ENCODE peak calls at places on chromosomes 7 and 10, in seven cellular contexts. O is breast epithelium, S is endothelial cell of umbilical vein, M is transverse colon, R is stomach, A is Panc1, P is HCT116. F is an unnamed sample.

GRCh38 chr10:115854740-115855435 is 418.1 kb downstream of the GFRA1 start:
- DNase-seq in S (no peak), O (no peak), R (no peak), A (no peak), M (no peak), P (no peak), F (no peak)

GRCh38 chr10:4758256-4758655 is 67.8 kb upstream of the AKR1E2 start:
- DNase-seq in R (no peak), P (no peak), O (no peak), S (no peak), A (no peak), M (no peak), F (no peak)

GRCh38 chr10:6729071-6729773 is 149.1 kb upstream of the PRKCQ start:
- DNase-seq in O (no peak), P (no peak), A (no peak), S (peak), R (no peak), M (no peak), F (no peak)

GRCh38 chr7:99386584-99387238 is 12.2 kb downstream of the ARPC1B start:
- DNase-seq in O (no peak), M (no peak), A (no peak), S (peak), R (no peak), P (no peak), F (no peak)

GRCh38 chr7:1886361-1887064 is 216.4 kb downstream of the ELFN1 start:
- DNase-seq in S (no peak), O (no peak), M (no peak), A (no peak), R (no peak), P (no peak), F (peak)

GRCh38 chr10:8049874-8050560 is 4.5 kb upstream of the GATA3 start:
- DNase-seq in O (no peak), A (no peak), S (peak), R (no peak), M (no peak), P (no peak), F (no peak)

GRCh38 chr7:20301311-20301939 is 29.3 kb upstream of the ITGB8 start:
- DNase-seq in A (no peak), M (no peak), P (no peak), S (peak), O (no peak), R (no peak), F (no peak)

GRCh38 chr10:43679509-43679908 is 30.8 kb upstream of the ZNF32 start:
- DNase-seq in A (no peak), O (peak), M (peak), R (peak), S (no peak), P (no peak), F (peak)

GRCh38 chr7:24024689-24025088 is 259.3 kb upstream of the NPY start:
- DNase-seq in A (no peak), M (no peak), O (no peak), S (no peak), R (no peak), P (no peak), F (no peak)

GRCh38 chr10:62454696-62455451 is 80.7 kb downstream of the ZNF365 start:
- DNase-seq in M (no peak), P (no peak), R (no peak), A (no peak), O (no peak), S (no peak), F (no peak)

GRCh38 chr10:90042075-90042474 is 340.7 kb downstream of the KIF20B start:
- DNase-seq in O (no peak), R (no peak), M (no peak), A (no peak), S (no peak), P (no peak), F (no peak)

GRCh38 chr7:54932818-54933543 is 85.8 kb upstream of the EGFR start:
- DNase-seq in S (peak), A (no peak), P (peak), M (peak), R (peak), O (peak), F (peak)

GRCh38 chr7:155589001-155589980 is 42.9 kb upstream of the CNPY1 start:
- DNase-seq in A (no peak), O (no peak), M (no peak), S (no peak), R (no peak), P (no peak), F (no peak)

GRCh38 chr7:81297317-81297716 is 378.5 kb upstream of the SEMA3C start:
- DNase-seq in O (no peak), P (no peak), R (no peak), A (no peak), M (no peak), S (no peak), F (no peak)

GRCh38 chr7:81487512-81487911 is 282.3 kb downstream of the HGF start:
- DNase-seq in M (no peak), R (no peak), P (no peak), O (no peak), A (no peak), S (no peak), F (no peak)

GRCh38 chr7:127253289-127254162 is 785 bp upstream of the GRM8 start:
- DNase-seq in A (peak), M (peak), O (peak), P (peak), S (peak), R (peak), F (peak)

GRCh38 chr10:24952701-24953349 is 419 bp upstream of the PRTFDC1 start:
- DNase-seq in M (peak), O (no peak), A (no peak), S (peak), R (peak), P (no peak), F (peak)
- TF ChIP-seq CTCF in M (no peak), O (no peak), A (peak), S (peak), R (peak), P (no peak), F (no peak)

GRCh38 chr10:71729023-71729649 is 9.6 kb upstream of the C10orf105 start:
- DNase-seq in A (no peak), P (no peak), R (peak), O (peak), S (no peak), M (peak), F (peak)
- H3K27ac ChIP-seq in A (no peak), P (no peak), R (peak), O (peak), S (no peak), M (peak), F (no peak)

DNA sequence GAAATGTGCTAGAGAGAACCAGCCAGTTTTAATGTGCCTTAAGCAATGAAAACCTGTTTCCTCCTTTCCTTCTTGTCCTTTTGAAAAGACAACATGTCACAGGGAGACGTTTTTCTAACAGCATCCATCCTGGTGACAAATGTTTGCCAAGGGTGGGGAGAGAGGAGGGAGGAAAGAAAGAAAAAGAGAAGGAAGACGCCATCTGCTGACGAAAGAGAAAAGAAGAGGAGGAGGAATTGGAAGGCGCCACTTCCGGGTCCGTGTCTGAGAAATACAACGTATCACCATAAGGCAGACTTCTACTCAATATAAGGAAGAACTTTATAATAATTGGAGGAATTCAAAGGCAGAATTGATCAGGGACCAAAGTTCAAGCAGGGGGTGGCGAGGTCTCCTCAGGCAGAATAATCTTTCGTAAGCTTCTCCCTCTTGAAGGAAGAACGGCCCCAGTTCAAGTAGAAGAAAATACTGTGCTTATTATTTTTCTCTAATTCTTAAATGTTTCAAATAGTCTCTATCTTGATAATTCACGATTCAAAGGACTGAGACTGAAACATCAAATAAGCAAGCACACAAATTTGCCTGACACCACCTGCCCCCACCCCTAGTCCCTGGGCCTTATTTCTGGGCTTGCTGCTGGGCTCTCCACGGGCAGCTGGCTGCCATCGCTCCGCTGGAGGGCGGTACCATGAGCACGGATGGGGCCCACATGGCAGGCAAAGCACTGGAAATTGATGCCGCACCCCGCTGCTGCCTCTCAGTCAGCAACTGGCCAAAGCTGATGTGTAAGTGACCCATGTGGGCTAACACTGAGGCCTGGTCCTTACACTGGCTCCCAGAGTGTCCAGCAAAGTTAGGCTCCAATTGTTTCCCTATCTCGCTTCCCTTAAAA is 273.7 kb upstream of the KLF14 start:
- DNase-seq in M (peak), S (peak), O (peak), A (peak), P (peak), R (peak), F (peak)
- TF ChIP-seq POLR2AphosphoS5 in M (peak), S (no peak), O (peak), A (peak), P (peak), R (no peak), F (peak)

DNA sequence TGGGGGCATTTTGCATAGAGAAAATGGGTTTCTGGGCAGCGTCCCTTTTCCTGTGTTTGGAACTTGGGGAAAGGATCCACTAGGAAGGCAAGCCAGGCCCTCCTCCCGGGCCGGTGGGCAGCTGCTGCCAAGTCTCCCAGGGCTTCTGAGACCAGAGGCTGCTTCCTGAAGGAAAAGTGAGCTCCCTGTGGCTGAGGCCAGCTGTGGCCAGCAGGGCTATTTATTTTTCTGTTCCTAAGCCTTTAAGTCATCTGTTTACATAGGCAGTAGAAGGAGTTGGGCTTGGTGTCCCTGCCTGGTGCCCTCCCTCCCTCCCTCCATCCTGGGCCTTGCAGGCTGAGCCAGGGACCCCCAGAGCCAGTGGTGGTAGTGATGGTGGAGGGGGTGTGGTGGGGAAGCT is 70.5 kb upstream of the COL13A1 start:
- DNase-seq in A (no peak), P (no peak), R (no peak), S (peak), M (no peak), O (no peak), F (no peak)
- TF ChIP-seq CTCF in A (no peak), P (no peak), R (no peak), S (no peak), M (no peak), O (no peak), F (no peak)